ENCODE peak calls at places on chromosomes 5 and 9, in nine cellular contexts. One of them, this sample, is unnamed.

GRCh38 chr9:132694144-132694543 is 23.9 kb downstream of the GTF3C4 start:
- DNase-seq in nephron progenitor cell: no peak
- DNase-seq in activated T-cell treated with anti-CD3 and anti-CD28 coated beads, Interleukin-2, amount 50 U/mL, for 4 hours: no peak
- DNase-seq in ovary: no peak
- DNase-seq in KBM-7: peak; percentile 54
- DNase-seq in WTC11: no peak
- DNase-seq in activated CD8-positive, alpha-beta memory T cell treated with anti-CD3 and anti-CD28 coated beads, Interleukin-2, amount 50 U/mL, for 48 hours: no peak
- DNase-seq in T-cell: no peak
- DNase-seq in LoVo: no peak
- DNase-seq in this sample: peak; percentile 60

GRCh38 chr5:126917918-126918623 is 112.3 kb downstream of the MARCHF3 start:
- DNase-seq in KBM-7: no peak
- DNase-seq in ovary: no peak
- DNase-seq in activated CD8-positive, alpha-beta memory T cell treated with anti-CD3 and anti-CD28 coated beads, Interleukin-2, amount 50 U/mL, for 48 hours: no peak
- DNase-seq in nephron progenitor cell: peak; percentile 40
- DNase-seq in LoVo: no peak
- DNase-seq in T-cell: no peak
- DNase-seq in activated T-cell treated with anti-CD3 and anti-CD28 coated beads, Interleukin-2, amount 50 U/mL, for 4 hours: no peak
- DNase-seq in WTC11: peak; percentile 53
- DNase-seq in this sample: peak; percentile 0

GRCh38 chr9:137241490-137242328 is 622 bp downstream of the TUBB4B start:
- DNase-seq in activated CD8-positive, alpha-beta memory T cell treated with anti-CD3 and anti-CD28 coated beads, Interleukin-2, amount 50 U/mL, for 48 hours: peak; percentile 85
- DNase-seq in nephron progenitor cell: no peak
- DNase-seq in activated T-cell treated with anti-CD3 and anti-CD28 coated beads, Interleukin-2, amount 50 U/mL, for 4 hours: peak; percentile 73
- DNase-seq in KBM-7: no peak
- DNase-seq in ovary: peak; percentile 72
- DNase-seq in LoVo: peak; percentile 67
- DNase-seq in WTC11: no peak
- DNase-seq in T-cell: peak; percentile 41
- DNase-seq in this sample: peak; percentile 59

GRCh38 chr5:151740958-151741373 is 17.5 kb downstream of the ATOX1 start:
- DNase-seq in WTC11: no peak
- DNase-seq in ovary: no peak
- DNase-seq in nephron progenitor cell: no peak
- DNase-seq in activated T-cell treated with anti-CD3 and anti-CD28 coated beads, Interleukin-2, amount 50 U/mL, for 4 hours: no peak
- DNase-seq in T-cell: no peak
- DNase-seq in KBM-7: no peak
- DNase-seq in LoVo: no peak
- DNase-seq in activated CD8-positive, alpha-beta memory T cell treated with anti-CD3 and anti-CD28 coated beads, Interleukin-2, amount 50 U/mL, for 48 hours: no peak
- DNase-seq in this sample: no peak

GRCh38 chr9:17075758-17076485 is 58.9 kb upstream of the CNTLN start:
- DNase-seq in LoVo: no peak
- DNase-seq in nephron progenitor cell: no peak
- DNase-seq in activated CD8-positive, alpha-beta memory T cell treated with anti-CD3 and anti-CD28 coated beads, Interleukin-2, amount 50 U/mL, for 48 hours: no peak
- DNase-seq in T-cell: no peak
- DNase-seq in ovary: no peak
- DNase-seq in activated T-cell treated with anti-CD3 and anti-CD28 coated beads, Interleukin-2, amount 50 U/mL, for 4 hours: no peak
- DNase-seq in KBM-7: no peak
- DNase-seq in WTC11: no peak
- DNase-seq in this sample: no peak

GRCh38 chr5:180215738-180216630 is 7.0 kb upstream of the RASGEF1C start:
- DNase-seq in ovary: no peak
- DNase-seq in nephron progenitor cell: no peak
- DNase-seq in LoVo: no peak
- DNase-seq in WTC11: no peak
- DNase-seq in activated T-cell treated with anti-CD3 and anti-CD28 coated beads, Interleukin-2, amount 50 U/mL, for 4 hours: no peak
- DNase-seq in activated CD8-positive, alpha-beta memory T cell treated with anti-CD3 and anti-CD28 coated beads, Interleukin-2, amount 50 U/mL, for 48 hours: no peak
- DNase-seq in T-cell: no peak
- DNase-seq in KBM-7: no peak
- DNase-seq in this sample: no peak

GRCh38 chr9:108333406-108334031 is 522.3 kb downstream of the ACTL7B start:
- DNase-seq in T-cell: no peak
- DNase-seq in LoVo: no peak
- DNase-seq in activated CD8-positive, alpha-beta memory T cell treated with anti-CD3 and anti-CD28 coated beads, Interleukin-2, amount 50 U/mL, for 48 hours: no peak
- DNase-seq in KBM-7: no peak
- DNase-seq in activated T-cell treated with anti-CD3 and anti-CD28 coated beads, Interleukin-2, amount 50 U/mL, for 4 hours: no peak
- DNase-seq in nephron progenitor cell: no peak
- DNase-seq in ovary: no peak
- DNase-seq in WTC11: no peak
- DNase-seq in this sample: no peak

GRCh38 chr5:9766581-9766980 is 136.4 kb upstream of the TAS2R1 start:
- DNase-seq in nephron progenitor cell: no peak
- DNase-seq in T-cell: no peak
- DNase-seq in WTC11: no peak
- DNase-seq in LoVo: no peak
- DNase-seq in activated T-cell treated with anti-CD3 and anti-CD28 coated beads, Interleukin-2, amount 50 U/mL, for 4 hours: no peak
- DNase-seq in KBM-7: no peak
- DNase-seq in ovary: no peak
- DNase-seq in activated CD8-positive, alpha-beta memory T cell treated with anti-CD3 and anti-CD28 coated beads, Interleukin-2, amount 50 U/mL, for 48 hours: no peak
- DNase-seq in this sample: no peak

GRCh38 chr9:125977223-125977622 is 230.1 kb downstream of the PBX3 start:
- DNase-seq in ovary: no peak
- DNase-seq in LoVo: no peak
- DNase-seq in KBM-7: no peak
- DNase-seq in activated CD8-positive, alpha-beta memory T cell treated with anti-CD3 and anti-CD28 coated beads, Interleukin-2, amount 50 U/mL, for 48 hours: no peak
- DNase-seq in WTC11: no peak
- DNase-seq in nephron progenitor cell: no peak
- DNase-seq in activated T-cell treated with anti-CD3 and anti-CD28 coated beads, Interleukin-2, amount 50 U/mL, for 4 hours: no peak
- DNase-seq in T-cell: no peak
- DNase-seq in this sample: no peak

GRCh38 chr5:37950436-37950835 is 110.6 kb upstream of the GDNF start:
- DNase-seq in activated CD8-positive, alpha-beta memory T cell treated with anti-CD3 and anti-CD28 coated beads, Interleukin-2, amount 50 U/mL, for 48 hours: no peak
- DNase-seq in nephron progenitor cell: no peak
- DNase-seq in ovary: no peak
- DNase-seq in activated T-cell treated with anti-CD3 and anti-CD28 coated beads, Interleukin-2, amount 50 U/mL, for 4 hours: no peak
- DNase-seq in WTC11: no peak
- DNase-seq in T-cell: no peak
- DNase-seq in LoVo: no peak
- DNase-seq in KBM-7: no peak
- DNase-seq in this sample: no peak

GRCh38 chr5:1012900-1013237 is 4.3 kb downstream of the NKD2 start:
- DNase-seq in activated CD8-positive, alpha-beta memory T cell treated with anti-CD3 and anti-CD28 coated beads, Interleukin-2, amount 50 U/mL, for 48 hours: no peak
- DNase-seq in activated T-cell treated with anti-CD3 and anti-CD28 coated beads, Interleukin-2, amount 50 U/mL, for 4 hours: no peak
- DNase-seq in KBM-7: no peak
- DNase-seq in LoVo: no peak
- DNase-seq in ovary: no peak
- DNase-seq in nephron progenitor cell: no peak
- DNase-seq in WTC11: no peak
- DNase-seq in T-cell: no peak
- DNase-seq in this sample: no peak

GRCh38 chr5:22651355-22651754 is 201.8 kb downstream of the CDH12 start:
- DNase-seq in LoVo: no peak
- DNase-seq in KBM-7: no peak
- DNase-seq in nephron progenitor cell: no peak
- DNase-seq in ovary: no peak
- DNase-seq in activated CD8-positive, alpha-beta memory T cell treated with anti-CD3 and anti-CD28 coated beads, Interleukin-2, amount 50 U/mL, for 48 hours: no peak
- DNase-seq in T-cell: no peak
- DNase-seq in WTC11: no peak
- DNase-seq in activated T-cell treated with anti-CD3 and anti-CD28 coated beads, Interleukin-2, amount 50 U/mL, for 4 hours: no peak
- DNase-seq in this sample: peak; percentile 8

GRCh38 chr5:6396043-6396442 is 17.7 kb upstream of the MED10 start:
- DNase-seq in T-cell: no peak
- DNase-seq in activated T-cell treated with anti-CD3 and anti-CD28 coated beads, Interleukin-2, amount 50 U/mL, for 4 hours: no peak
- DNase-seq in WTC11: no peak
- DNase-seq in activated CD8-positive, alpha-beta memory T cell treated with anti-CD3 and anti-CD28 coated beads, Interleukin-2, amount 50 U/mL, for 48 hours: no peak
- DNase-seq in KBM-7: no peak
- DNase-seq in ovary: no peak
- DNase-seq in nephron progenitor cell: no peak
- DNase-seq in LoVo: no peak
- DNase-seq in this sample: no peak

GRCh38 chr5:3600106-3600997 is 4.7 kb downstream of the IRX1 start:
- DNase-seq in nephron progenitor cell: peak; percentile 82
- DNase-seq in WTC11: peak; percentile 76
- DNase-seq in ovary: no peak
- DNase-seq in LoVo: no peak
- DNase-seq in activated CD8-positive, alpha-beta memory T cell treated with anti-CD3 and anti-CD28 coated beads, Interleukin-2, amount 50 U/mL, for 48 hours: no peak
- DNase-seq in T-cell: no peak
- DNase-seq in activated T-cell treated with anti-CD3 and anti-CD28 coated beads, Interleukin-2, amount 50 U/mL, for 4 hours: no peak
- DNase-seq in KBM-7: no peak
- DNase-seq in this sample: no peak

GRCh38 chr9:81474125-81474524 is 215.2 kb downstream of the TLE1 start:
- DNase-seq in LoVo: no peak
- DNase-seq in activated T-cell treated with anti-CD3 and anti-CD28 coated beads, Interleukin-2, amount 50 U/mL, for 4 hours: no peak
- DNase-seq in WTC11: no peak
- DNase-seq in KBM-7: no peak
- DNase-seq in nephron progenitor cell: no peak
- DNase-seq in T-cell: no peak
- DNase-seq in ovary: no peak
- DNase-seq in activated CD8-positive, alpha-beta memory T cell treated with anti-CD3 and anti-CD28 coated beads, Interleukin-2, amount 50 U/mL, for 48 hours: no peak
- DNase-seq in this sample: no peak

GRCh38 chr9:130167927-130168326 is 4.3 kb upstream of the NCS1 start:
- DNase-seq in WTC11: no peak
- DNase-seq in activated T-cell treated with anti-CD3 and anti-CD28 coated beads, Interleukin-2, amount 50 U/mL, for 4 hours: no peak
- DNase-seq in nephron progenitor cell: no peak
- DNase-seq in ovary: no peak
- DNase-seq in activated CD8-positive, alpha-beta memory T cell treated with anti-CD3 and anti-CD28 coated beads, Interleukin-2, amount 50 U/mL, for 48 hours: no peak
- DNase-seq in T-cell: no peak
- DNase-seq in LoVo: no peak
- DNase-seq in KBM-7: no peak
- DNase-seq in this sample: no peak

GRCh38 chr5:181052526-181052927 is 12.5 kb downstream of the BTNL9 start:
- DNase-seq in activated T-cell treated with anti-CD3 and anti-CD28 coated beads, Interleukin-2, amount 50 U/mL, for 4 hours: no peak
- DNase-seq in nephron progenitor cell: peak; percentile 39
- DNase-seq in activated CD8-positive, alpha-beta memory T cell treated with anti-CD3 and anti-CD28 coated beads, Interleukin-2, amount 50 U/mL, for 48 hours: no peak
- DNase-seq in KBM-7: peak; percentile 43
- DNase-seq in WTC11: peak; percentile 43
- DNase-seq in T-cell: no peak
- DNase-seq in LoVo: no peak
- DNase-seq in ovary: no peak
- DNase-seq in this sample: no peak

This sample was measured in OCI-M1.